ENCODE peak calls at places on chromosomes 16 and 17, in five cellular contexts. T is KBM-7; C is activated CD8-positive, alpha-beta T cell treated with anti-CD3 and anti-CD28 coated beads for 36 hours; X is CD4-positive, CD25-positive, alpha-beta regulatory T cell; K is NCI-H1436. N is an unnamed sample.

GRCh38 chr16:83623091-83623730 is 184.6 kb upstream of the HSBP1 start:
- DNase-seq in C (no peak), T (no peak), K (no peak), X (no peak), N (no peak)

GRCh38 chr17:40355123-40355803 is 9.3 kb downstream of the GJD3 start:
- DNase-seq in T (peak), C (peak), K (peak), X (peak), N (peak)

GRCh38 chr17:7914771-7915610 is 1.1 kb downstream of the RNF227 start:
- DNase-seq in C (no peak), X (no peak), K (no peak), T (no peak), N (no peak)

GRCh38 chr16:30651124-30652004 is 604 bp downstream of the PRR14 start:
- DNase-seq in C (peak), X (peak), T (peak), K (peak), N (peak)

GRCh38 chr17:75684249-75684648 is 17.1 kb downstream of the SAP30BP start:
- DNase-seq in C (no peak), X (no peak), T (no peak), K (no peak), N (no peak)

GRCh38 chr17:57481901-57482300 is 225.6 kb downstream of the MSI2 start:
- DNase-seq in T (no peak), C (no peak), K (no peak), X (no peak), N (no peak)

GRCh38 chr17:17952691-17953090 is 19.5 kb downstream of the TOM1L2 start:
- DNase-seq in K (no peak), T (no peak), X (no peak), C (no peak), N (no peak)

GRCh38 chr17:4583796-4584124 is 569 bp upstream of the SMTNL2 start:
- DNase-seq in C (peak), X (no peak), K (no peak), T (peak), N (no peak)

GRCh38 chr16:80788016-80788415 is 16.4 kb downstream of the CDYL2 start:
- DNase-seq in T (no peak), C (no peak), X (no peak), K (no peak), N (no peak)

GRCh38 chr17:63848834-63849689 is 6.6 kb upstream of the SMARCD2 start:
- DNase-seq in K (no peak), C (peak), X (peak), T (no peak), N (peak)

GRCh38 chr17:44844390-44844830 is 3.3 kb upstream of the HIGD1B start:
- DNase-seq in C (no peak), K (no peak), X (no peak), T (no peak), N (no peak)

GRCh38 chr17:78175643-78175981 is 7.2 kb downstream of the SYNGR2 start:
- DNase-seq in X (no peak), C (no peak), T (no peak), K (no peak), N (no peak)

GRCh38 chr16:4401094-4401501 is 15.3 kb downstream of the CORO7 start:
- DNase-seq in T (no peak), C (no peak), X (no peak), K (no peak), N (no peak)

GRCh38 chr16:48165961-48166578 is 10.3 kb upstream of the ABCC12 start:
- DNase-seq in X (no peak), C (no peak), T (no peak), K (no peak), N (no peak)

GRCh38 chr16:50069060-50069459 is 3.3 kb downstream of the HEATR3 start:
- DNase-seq in X (no peak), C (no peak), K (no peak), T (no peak), N (no peak)

N was measured in NCI-H774.